ENCODE peak calls at places on chromosome 19, in five cellular contexts. Y is choroid plexus epithelial cell; O is activated T-helper 1 cell treated with anti-CD3 and anti-CD28 coated beads, Interleukin-12 subunit alpha, Interleukin-12 subunit beta, Interleukin-2, Interleukin-4 antibody, amounts not matched to agents 30 ng/mL and 10 ng/mL and 1 ng/mL, durations not matched to agents 14 hours and 24 hours and 36 hours; A is CD8-positive, alpha-beta memory T cell; R is omental fat pad. H is an unnamed sample.
A peak's percentile ranks its signal among the peaks of the same experiment; 100 is the strongest.

GRCh38 chr19:18053571-18054219 is 33.0 kb downstream of the IL12RB1 start:
- DNase-seq in Y (peak; percentile 56), A (no peak), O (no peak), R (no peak), H (no peak)

GRCh38 chr19:2186071-2186846 is 22.5 kb downstream of the DOT1L start:
- DNase-seq in R (no peak), A (no peak), O (no peak), Y (peak; percentile 91), H (no peak)

GRCh38 chr19:47839411-47839810 is 17.7 kb downstream of the CRX start:
- DNase-seq in R (no peak), A (no peak), Y (no peak), O (no peak), H (no peak)

GRCh38 chr19:35742121-35742724 is at the start of gene IGFLR1:
- DNase-seq in R (no peak), O (peak; percentile 72), A (peak; percentile 75), Y (no peak), H (no peak)

GRCh38 chr19:449916-450315 is 10.9 kb downstream of the SHC2 start:
- DNase-seq in R (no peak), O (no peak), Y (no peak), A (no peak), H (no peak)

GRCh38 chr19:5623397-5624153 is 692 bp downstream of the SAFB start:
- DNase-seq in Y (peak; percentile 12), R (no peak), O (peak; percentile 4), A (no peak), H (peak; percentile 10)

GRCh38 chr19:52689804-52690394 is 44.9 kb downstream of the ZNF611 start:
- DNase-seq in O (peak; percentile 34), R (no peak), Y (no peak), A (peak; percentile 24), H (peak; percentile 37)

GRCh38 chr19:33143897-33144405 is 12.0 kb downstream of the WDR88 start:
- DNase-seq in O (peak; percentile 43), Y (peak; percentile 57), A (peak; percentile 55), R (peak; percentile 33), H (peak; percentile 69)

GRCh38 chr19:49205114-49205513 is 47.5 kb downstream of the TRPM4 start:
- DNase-seq in O (no peak), A (no peak), Y (no peak), R (no peak), H (no peak)

GRCh38 chr19:23377276-23377675 is 18.0 kb downstream of the ZNF91 start:
- DNase-seq in A (no peak), O (no peak), Y (no peak), R (no peak), H (no peak)

GRCh38 chr19:28289294-28290063 is 923.5 kb downstream of the UQCRFS1 start:
- DNase-seq in R (no peak), Y (peak; percentile 26), O (no peak), A (no peak), H (no peak)

GRCh38 chr19:32875428-32875827 is 5.9 kb upstream of the SLC7A9 start:
- DNase-seq in R (no peak), O (no peak), A (no peak), Y (no peak), H (no peak)

GRCh38 chr19:41595258-41595889 is 19.4 kb downstream of the CEACAM21 start:
- DNase-seq in R (no peak), O (peak; percentile 61), A (peak; percentile 65), Y (peak; percentile 91), H (peak; percentile 70)

GRCh38 chr19:954272-954671 is 28.4 kb downstream of the ARID3A start:
- DNase-seq in Y (no peak), R (no peak), O (no peak), A (no peak), H (no peak)

GRCh38 chr19:4386038-4386782 is 14.1 kb downstream of the SH3GL1 start:
- DNase-seq in A (no peak), R (no peak), Y (no peak), O (no peak), H (no peak)

GRCh38 chr19:55690769-55691545 is 15.9 kb downstream of the EPN1 start:
- DNase-seq in R (no peak), A (no peak), O (no peak), Y (no peak), H (no peak)

GRCh38 chr19:495440-496332 is 600 bp upstream of the MADCAM1 start:
- DNase-seq in Y (no peak), R (no peak), A (peak; percentile 50), O (peak; percentile 38), H (peak; percentile 79)

GRCh38 chr19:13260883-13261653 is 110.9 kb downstream of the IER2 start:
- DNase-seq in Y (peak; percentile 86), O (no peak), R (no peak), A (no peak), H (no peak)

GRCh38 chr19:50233308-50233910 is 30.0 kb downstream of the MYH14 start:
- DNase-seq in A (no peak), O (no peak), Y (no peak), R (no peak), H (no peak)

GRCh38 chr19:13082192-13083007 is 20.3 kb downstream of the LYL1 start:
- DNase-seq in R (no peak), O (no peak), A (no peak), Y (peak; percentile 94), H (peak; percentile 57)

GRCh38 chr19:17948967-17949930 is 16.4 kb downstream of the CCDC124 start:
- DNase-seq in R (no peak), Y (no peak), O (no peak), A (peak; percentile 31), H (no peak)

GRCh38 chr19:7845390-7846179 is 15.6 kb downstream of the EVI5L start:
- DNase-seq in O (no peak), A (no peak), Y (no peak), R (no peak), H (no peak)

GRCh38 chr19:10517760-10518443 is 655 bp upstream of the S1PR5 start:
- DNase-seq in O (no peak), R (no peak), Y (peak; percentile 15), A (no peak), H (no peak)

GRCh38 chr19:48963371-48964204 is 1.5 kb upstream of the FTL start:
- DNase-seq in R (peak; percentile 79), O (peak; percentile 63), Y (peak; percentile 70), A (peak; percentile 35), H (peak; percentile 68)

GRCh38 chr19:37355901-37356300 is 15.0 kb upstream of the ZNF527 start:
- DNase-seq in Y (no peak), R (no peak), O (no peak), A (no peak), H (no peak)

GRCh38 chr19:55255618-55256423 is 3.0 kb downstream of the PPP6R1 start:
- DNase-seq in Y (no peak), A (peak; percentile 44), O (peak; percentile 29), R (no peak), H (no peak)

GRCh38 chr19:17829855-17830566 is 8.7 kb upstream of the INSL3 start:
- DNase-seq in Y (peak; percentile 33), A (no peak), R (no peak), O (no peak), H (peak; percentile 62)

GRCh38 chr19:33903489-33903850 is 106.8 kb downstream of the KCTD15 start:
- DNase-seq in O (no peak), R (no peak), Y (no peak), A (no peak), H (no peak)

H was measured in endothelial cell.